ENCODE peak calls at places on chromosomes 2 and 18, in eight cellular contexts. D is activated gamma-delta T cell treated with Interleukin-2 at 50 U/mL for 16 hours, V is foreskin fibroblast, W is cerebellum, Q is caudate nucleus, A is fibroblast of mammary gland, C is HEK293T, G is ovary. T is an unnamed sample.

GRCh38 chr2:138373993-138374408 is 127.6 kb upstream of the SPOPL start:
- DNase-seq in D (no peak), V (peak; percentile 34), W (peak; percentile 16), Q (no peak), A (peak; percentile 59), C (peak; percentile 18), G (no peak), T (no peak)

GRCh38 chr18:23593720-23594119 is 7.4 kb upstream of the NPC1 start:
- DNase-seq in D (no peak), V (peak; percentile 96), W (no peak), Q (no peak), A (peak; percentile 98), C (no peak), G (no peak), T (no peak)

GRCh38 chr2:68931799-68932198 is 20.9 kb downstream of the GKN2 start:
- DNase-seq in D (no peak), V (no peak), W (no peak), Q (no peak), A (peak; percentile 31), C (no peak), G (no peak), T (no peak)

GRCh38 chr18:63272638-63273037 is 46.9 kb downstream of the BCL2 start:
- DNase-seq in D (no peak), V (no peak), W (no peak), Q (no peak), A (no peak), C (no peak), G (no peak), T (no peak)

GRCh38 chr18:12906119-12906518 is 22.1 kb upstream of the PTPN2 start:
- DNase-seq in D (no peak), V (no peak), W (no peak), Q (no peak), A (no peak), C (no peak), G (no peak), T (no peak)

GRCh38 chr2:222686086-222686750 is 14.8 kb downstream of the MOGAT1 start:
- DNase-seq in D (no peak), V (no peak), W (no peak), Q (no peak), A (no peak), C (no peak), G (no peak), T (no peak)

GRCh38 chr2:135812907-135813511 is 24.0 kb downstream of the LCT start:
- DNase-seq in D (no peak), V (no peak), W (no peak), Q (no peak), A (no peak), C (no peak), G (no peak), T (no peak)

GRCh38 chr2:157901325-157901724 is 25.2 kb upstream of the ACVR1 start:
- DNase-seq in D (no peak), V (no peak), W (no peak), Q (no peak), A (no peak), C (no peak), G (no peak), T (no peak)

GRCh38 chr2:201320701-201321100 is 36.4 kb downstream of the FLACC1 start:
- DNase-seq in D (no peak), V (no peak), W (no peak), Q (no peak), A (no peak), C (no peak), G (no peak), T (no peak)

GRCh38 chr18:75350440-75350839 is 77.1 kb downstream of the SMIM21 start:
- DNase-seq in D (no peak), V (no peak), W (no peak), Q (no peak), A (no peak), C (no peak), G (no peak), T (no peak)

GRCh38 chr2:63052411-63053234 is 2.0 kb downstream of the OTX1 start:
- DNase-seq in D (no peak), V (no peak), W (no peak), Q (no peak), A (no peak), C (no peak), G (peak; percentile 31), T (no peak)

GRCh38 chr2:132420776-132421175 is 4.2 kb downstream of the GPR39 start:
- DNase-seq in D (no peak), V (no peak), W (no peak), Q (no peak), A (no peak), C (no peak), G (no peak), T (no peak)

GRCh38 chr2:6370753-6371152 is 495.0 kb downstream of the CMPK2 start:
- DNase-seq in D (no peak), V (peak; percentile 1), W (no peak), Q (no peak), A (no peak), C (no peak), G (no peak), T (no peak)

GRCh38 chr2:179470102-179470501 is 205.5 kb upstream of the SESTD1 start:
- DNase-seq in D (no peak), V (no peak), W (no peak), Q (no peak), A (no peak), C (no peak), G (no peak), T (no peak)

GRCh38 chr18:33839452-33840225 is 261.6 kb downstream of the ASXL3 start:
- DNase-seq in D (no peak), V (no peak), W (peak; percentile 44), Q (no peak), A (peak; percentile 69), C (peak; percentile 78), G (no peak), T (no peak)

GRCh38 chr18:45324489-45325111 is 290.7 kb upstream of the SLC14A2 start:
- DNase-seq in D (no peak), V (peak; percentile 3), W (no peak), Q (no peak), A (peak; percentile 95), C (no peak), G (peak; percentile 72), T (no peak)

GRCh38 chr2:47389692-47390091 is 13.3 kb upstream of the MSH2 start:
- DNase-seq in D (no peak), V (no peak), W (no peak), Q (no peak), A (no peak), C (no peak), G (no peak), T (no peak)

GRCh38 chr2:147456729-147457128 is 388.1 kb upstream of the ACVR2A start:
- DNase-seq in D (no peak), V (no peak), W (no peak), Q (no peak), A (peak; percentile 38), C (no peak), G (no peak), T (no peak)

GRCh38 chr2:54672587-54673456 is 50.6 kb upstream of the EML6 start:
- DNase-seq in D (no peak), V (no peak), W (no peak), Q (no peak), A (peak; percentile 35), C (no peak), G (no peak), T (no peak)

GRCh38 chr18:36711014-36711725 is 117.6 kb downstream of the TPGS2 start:
- DNase-seq in D (no peak), V (no peak), W (no peak), Q (no peak), A (no peak), C (no peak), G (no peak), T (no peak)

GRCh38 chr2:96928277-96928781 is 58.1 kb downstream of the FAM178B start:
- DNase-seq in D (no peak), V (peak; percentile 27), W (no peak), Q (no peak), A (peak; percentile 20), C (peak; percentile 37), G (no peak), T (no peak)

GRCh38 chr2:150374562-150374961 is 112.9 kb downstream of the RND3 start:
- DNase-seq in D (no peak), V (no peak), W (no peak), Q (no peak), A (no peak), C (no peak), G (no peak), T (no peak)

GRCh38 chr2:10159486-10160160 is 37.1 kb downstream of the RRM2 start:
- DNase-seq in D (no peak), V (no peak), W (no peak), Q (no peak), A (no peak), C (no peak), G (no peak), T (no peak)

GRCh38 chr2:124241-124880 is 78.1 kb upstream of the FAM110C start:
- DNase-seq in D (no peak), V (no peak), W (no peak), Q (no peak), A (peak; percentile 2), C (no peak), G (no peak), T (no peak)

GRCh38 chr18:55503167-55503820 is 84.7 kb downstream of the TCF4 start:
- DNase-seq in D (no peak), V (no peak), W (no peak), Q (no peak), A (no peak), C (no peak), G (no peak), T (no peak)

GRCh38 chr2:239930871-239931771 is 94.0 kb downstream of the NDUFA10 start:
- DNase-seq in D (peak; percentile 0), V (no peak), W (no peak), Q (no peak), A (no peak), C (no peak), G (peak; percentile 13), T (no peak)

GRCh38 chr2:36885605-36886004 is 80.7 kb downstream of the STRN start:
- DNase-seq in D (no peak), V (no peak), W (no peak), Q (no peak), A (no peak), C (no peak), G (no peak), T (no peak)

GRCh38 chr2:224816816-224817215 is 100.7 kb upstream of the CCDC195 start:
- DNase-seq in D (no peak), V (peak; percentile 50), W (no peak), Q (no peak), A (peak; percentile 72), C (no peak), G (no peak), T (no peak)

GRCh38 chr2:71422786-71423185 is 30.6 kb upstream of the DYSF start:
- DNase-seq in D (no peak), V (no peak), W (no peak), Q (no peak), A (no peak), C (no peak), G (no peak), T (no peak)

GRCh38 chr18:62957885-62958472 is 242.6 kb downstream of the PHLPP1 start:
- DNase-seq in D (no peak), V (no peak), W (no peak), Q (no peak), A (peak; percentile 55), C (no peak), G (no peak), T (no peak)

GRCh38 chr2:151961558-151961957 is 133.3 kb upstream of the ARL5A start:
- DNase-seq in D (no peak), V (no peak), W (no peak), Q (no peak), A (no peak), C (no peak), G (no peak), T (no peak)

GRCh38 chr18:11850821-11851155 is 425 bp upstream of the CHMP1B start:
- DNase-seq in D (no peak), V (no peak), W (no peak), Q (no peak), A (peak; percentile 88), C (no peak), G (no peak), T (no peak)

GRCh38 chr2:181456660-181457120 is 496 bp upstream of the ITGA4 start:
- DNase-seq in D (peak; percentile 81), V (peak; percentile 24), W (no peak), Q (no peak), A (peak; percentile 33), C (peak; percentile 34), G (no peak), T (peak; percentile 52)